ENCODE peak calls at places on chromosomes 2 and 18, in seven cellular contexts. D is HCT116, L is GM12878, T is SK-N-SH, Z is K562, P is H1, U is HepG2. Q is an unnamed sample.

GRCh38 chr18:49055787-49056186 is 105.0 kb upstream of the SMAD7 start:
- DNase-seq in D (no peak), T (no peak), Z (peak; percentile 20), P (no peak), L (peak; percentile 5), U (no peak), Q (no peak)

GRCh38 chr2:161036926-161037325 is 123.3 kb upstream of the TANK start:
- DNase-seq in L (no peak), U (no peak), D (no peak), Z (no peak), T (no peak), P (no peak), Q (no peak)

GRCh38 chr2:23791030-23791429 is 135.9 kb downstream of the ATAD2B start:
- DNase-seq in T (no peak), D (no peak), Z (no peak), U (peak; percentile 6), P (no peak), L (no peak), Q (no peak)

GRCh38 chr2:218046234-218046633 is 22.8 kb upstream of the RUFY4 start:
- DNase-seq in D (no peak), Z (no peak), L (peak; percentile 70), P (no peak), T (no peak), U (no peak), Q (no peak)

GRCh38 chr2:65514555-65515195 is 82.3 kb upstream of the SPRED2 start:
- DNase-seq in Z (no peak), D (no peak), L (no peak), T (no peak), P (no peak), U (no peak), Q (no peak)

GRCh38 chr2:168118733-168119518 is 128.5 kb downstream of the STK39 start:
- DNase-seq in U (peak; percentile 71), T (peak; percentile 17), Z (peak; percentile 36), P (no peak), D (peak; percentile 21), L (no peak), Q (peak; percentile 77)

GRCh38 chr2:29420999-29421856 is 306.0 kb downstream of the CLIP4 start:
- DNase-seq in D (no peak), L (no peak), T (peak; percentile 23), U (no peak), P (no peak), Z (no peak), Q (no peak)

GRCh38 chr18:50009772-50010171 is 185.2 kb downstream of the MYO5B start:
- DNase-seq in D (peak; percentile 52), U (peak; percentile 49), T (peak; percentile 57), L (peak; percentile 25), Z (peak; percentile 42), P (peak; percentile 21), Q (no peak)

GRCh38 chr2:202115385-202116060 is 42.5 kb downstream of the KIAA2012 start:
- DNase-seq in L (no peak), D (no peak), Z (no peak), P (no peak), U (no peak), T (no peak), Q (no peak)

GRCh38 chr2:42566006-42566405 is 2.4 kb upstream of the MTA3 start:
- DNase-seq in U (no peak), L (no peak), P (no peak), T (no peak), D (no peak), Z (no peak), Q (no peak)

GRCh38 chr2:18345848-18346247 is 214.6 kb downstream of the RDH14 start:
- DNase-seq in P (no peak), T (no peak), Z (no peak), L (no peak), D (no peak), U (no peak), Q (no peak)

GRCh38 chr2:236631361-236632291 is 62.0 kb downstream of the ACKR3 start:
- DNase-seq in D (no peak), U (no peak), L (no peak), P (no peak), Z (no peak), T (peak; percentile 53), Q (no peak)

GRCh38 chr2:105426626-105427292 is 27.9 kb upstream of the FHL2 start:
- DNase-seq in T (no peak), L (no peak), U (no peak), P (no peak), Z (no peak), D (no peak), Q (no peak)

GRCh38 chr2:218856168-218856895 is 3.3 kb upstream of the WNT6 start:
- DNase-seq in L (no peak), T (peak; percentile 76), U (no peak), Z (no peak), P (no peak), D (no peak), Q (no peak)

GRCh38 chr2:114752425-114752824 is 310.0 kb downstream of the DPP10 start:
- DNase-seq in Z (no peak), U (no peak), T (no peak), D (no peak), P (no peak), L (no peak), Q (no peak)

GRCh38 chr18:48989304-48990284 is 38.8 kb upstream of the SMAD7 start:
- DNase-seq in Z (no peak), P (no peak), T (no peak), L (no peak), D (no peak), U (peak; percentile 68), Q (no peak)

GRCh38 chr2:158828378-158829136 is 33.4 kb downstream of the DAPL1 start:
- DNase-seq in T (no peak), U (no peak), L (no peak), Z (no peak), P (no peak), D (no peak), Q (no peak)

GRCh38 chr2:75862547-75862946 is 151.8 kb upstream of the GCFC2 start:
- DNase-seq in Z (no peak), U (no peak), D (no peak), L (no peak), P (no peak), T (no peak), Q (no peak)

GRCh38 chr18:42654561-42654960 is 460.9 kb downstream of the RIT2 start:
- DNase-seq in P (no peak), T (no peak), U (no peak), L (no peak), Z (no peak), D (no peak), Q (no peak)

GRCh38 chr2:59427980-59428379 is 1125.5 kb downstream of the BCL11A start:
- DNase-seq in P (no peak), Z (no peak), T (no peak), D (no peak), L (no peak), U (no peak), Q (no peak)

DNA sequence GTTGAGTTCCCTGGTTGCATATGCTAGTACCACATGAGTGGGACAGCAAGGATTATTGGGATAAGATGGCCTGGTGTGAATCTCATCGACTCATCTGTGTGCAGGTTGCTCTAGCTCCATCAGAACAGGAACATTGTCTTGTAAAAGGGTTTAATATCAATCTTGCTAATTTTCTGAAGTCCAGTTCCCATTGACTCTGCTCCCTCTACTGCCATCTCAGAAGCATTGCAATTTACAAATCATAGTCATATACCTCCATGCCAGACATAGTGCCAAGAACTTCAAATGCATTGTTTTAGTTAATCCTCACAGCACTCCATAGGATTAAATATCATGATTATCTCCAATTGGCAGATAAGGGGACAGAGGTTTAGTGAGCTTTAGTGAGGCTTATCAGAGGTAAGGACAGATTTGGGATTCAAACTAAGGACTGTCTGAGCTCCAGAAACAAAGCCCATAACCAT is 4.8 kb upstream of the STAT4 start:
- DNase-seq in L (no peak), D (peak; percentile 42), T (peak; percentile 48), Z (no peak), P (no peak), U (no peak), Q (no peak)
- H3K9me3 ChIP-seq in L (no peaks in the 10 kb centered on the region), D (no peaks in the 10 kb centered on the region), T (no peaks in the 10 kb centered on the region), Z (no peaks in the 10 kb centered on the region), P (no peaks in the 10 kb centered on the region), U (no peaks in the 10 kb centered on the region), Q (no peaks in the 10 kb centered on the region)

DNA sequence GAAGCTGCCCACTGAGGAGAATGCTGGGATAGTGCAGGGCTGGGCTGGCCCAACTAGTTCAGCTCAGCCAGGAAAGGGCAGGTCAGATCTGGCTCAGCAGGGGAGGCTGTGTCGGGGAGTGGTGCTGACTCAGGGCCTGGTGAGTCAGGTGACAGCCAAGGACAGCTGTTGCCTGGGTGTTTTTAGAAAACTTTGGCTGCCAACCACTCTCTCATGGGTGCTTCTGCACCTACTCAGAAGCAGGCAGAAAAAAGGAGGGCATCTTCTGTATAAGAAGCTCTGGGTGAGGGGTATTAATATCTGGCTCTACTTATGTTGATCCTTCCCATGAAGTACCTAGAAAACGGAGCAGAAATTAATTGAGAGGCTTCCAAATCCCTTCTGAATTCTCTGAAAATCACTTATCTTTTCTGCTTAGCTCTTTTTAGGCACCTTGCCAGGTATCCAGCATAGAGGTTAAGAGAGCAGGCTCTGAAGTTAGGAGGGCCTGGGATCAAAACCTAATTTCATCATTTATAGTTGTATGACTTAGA is 15.6 kb upstream of the RAB10 start:
- DNase-seq in D (peak; percentile 74), P (no peak), U (peak; percentile 48), Z (peak; percentile 78), L (no peak), T (peak; percentile 52), Q (no peak)
- TF ChIP-seq YY1 in D (peak; percentile 55), P (no peak), U (no peak), Z (no peak), L (no peak), T (no peak), Q (no peak)

DNA sequence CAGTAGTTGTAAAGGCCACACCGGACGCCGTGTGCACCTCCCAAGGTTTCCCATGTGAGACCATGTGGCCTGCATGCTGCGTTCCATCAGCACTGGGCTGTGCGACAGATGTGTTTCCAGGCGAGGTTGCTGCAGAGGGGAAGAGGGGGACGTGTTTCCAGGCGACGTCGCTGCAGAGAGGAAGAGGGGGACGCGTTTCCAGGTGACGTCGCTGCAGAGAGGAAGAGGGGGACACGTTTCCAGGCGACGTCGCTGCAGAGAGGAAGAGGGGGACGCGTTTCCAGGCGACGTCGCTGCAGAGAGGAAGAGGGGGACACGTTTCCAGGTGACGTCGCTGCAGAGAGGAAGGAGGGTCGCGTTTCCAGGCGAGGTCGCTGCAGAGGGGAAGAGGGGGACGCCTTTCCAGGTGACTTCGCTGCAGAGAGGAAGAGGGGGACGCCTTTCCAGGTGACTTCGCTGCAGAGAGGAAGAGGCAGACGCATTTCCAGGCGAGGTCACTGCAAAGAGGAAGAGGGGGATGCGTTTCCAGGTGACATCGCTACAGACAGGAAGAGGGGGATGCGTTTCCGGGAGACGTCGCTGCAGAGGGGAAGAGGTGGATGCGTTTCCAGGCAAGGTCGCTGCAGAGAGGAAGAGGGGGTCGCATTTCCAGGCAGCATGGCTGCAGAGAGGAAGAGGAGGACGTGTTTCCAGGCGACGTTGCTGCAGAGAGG is 24.5 kb downstream of the NFATC1 start:
- DNase-seq in L (no peak), Z (no peak), D (peak; percentile 33), T (no peak), U (no peak), P (no peak), Q (peak; percentile 43)
- H3K27me3 ChIP-seq in L (no peaks in the 10 kb centered on the region), Z (no peaks in the 10 kb centered on the region), D (no peaks in the 10 kb centered on the region), T (peaks cover 86% of the 10 kb centered on the region), U (peaks cover 74% of the 10 kb centered on the region), P (no peaks in the 10 kb centered on the region), Q (no peaks in the 10 kb centered on the region)

DNA sequence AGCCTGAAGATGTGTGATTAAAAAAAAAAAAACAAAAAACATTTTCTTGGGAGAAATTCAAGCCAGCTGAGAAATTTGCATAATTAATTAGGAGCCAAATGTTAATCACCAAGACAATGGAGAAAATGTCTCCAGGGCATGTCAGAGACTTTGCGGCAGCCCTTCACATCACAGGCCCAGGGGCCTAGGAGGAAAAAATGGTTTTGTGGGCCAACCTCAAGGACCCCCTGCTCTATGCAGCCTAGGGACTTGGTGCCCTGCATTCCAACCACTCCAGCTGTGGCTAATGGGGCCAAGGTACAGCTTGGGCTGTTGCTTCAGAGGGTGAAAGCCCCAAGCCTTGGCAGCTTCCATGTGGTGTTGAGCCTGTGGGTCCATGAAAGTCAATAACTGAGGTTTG is 241.9 kb upstream of the THUMPD2 start:
- DNase-seq in T (no peak), Z (no peak), L (no peak), D (no peak), U (no peak), P (no peak), Q (no peak)
- H3K9me3 ChIP-seq in T (no peaks in the 10 kb centered on the region), Z (no peaks in the 10 kb centered on the region), L (no peaks in the 10 kb centered on the region), D (no peaks in the 10 kb centered on the region), U (peaks cover 29% of the 10 kb centered on the region), P (peaks cover 30% of the 10 kb centered on the region), Q (peaks cover 12% of the 10 kb centered on the region)

Q was measured in NT2/D1.